ENCODE peak calls at places on chromosomes 16 and 17, in four cellular contexts. K is fibroblast of lung, L is mucosa of descending colon, V is GM06990. Z is an unnamed sample.

GRCh38 chr17:82875418-82875856 is 35.6 kb upstream of the ZNF750 start:
- DNase-seq in K (no peak), L (peak), V (no peak), Z (no peak)

GRCh38 chr16:30659507-30660423 is 1.5 kb downstream of the FBRS start:
- DNase-seq in K (peak), L (peak), V (peak), Z (peak)

GRCh38 chr16:6548507-6548906 is 784.1 kb upstream of the RBFOX1 start:
- DNase-seq in K (no peak), L (no peak), V (no peak), Z (no peak)

GRCh38 chr17:82713015-82713723 is 3.3 kb upstream of the FN3KRP start:
- DNase-seq in K (no peak), L (no peak), V (no peak), Z (no peak)

GRCh38 chr17:79276824-79277223 is 202.2 kb downstream of the ENGASE start:
- DNase-seq in K (no peak), L (no peak), V (no peak), Z (no peak)

GRCh38 chr16:11152677-11153321 is 103.2 kb downstream of the SOCS1 start:
- DNase-seq in K (no peak), L (no peak), V (no peak), Z (no peak)

GRCh38 chr17:72865954-72866353 is 226.5 kb downstream of the SLC39A11 start:
- DNase-seq in K (no peak), L (no peak), V (no peak), Z (no peak)

GRCh38 chr17:72462396-72462795 is 341.6 kb downstream of the SOX9 start:
- DNase-seq in K (no peak), L (no peak), V (no peak), Z (no peak)

GRCh38 chr17:7912927-7913524 is 3.1 kb downstream of the RNF227 start:
- DNase-seq in K (peak), L (no peak), V (no peak), Z (peak)

GRCh38 chr17:29622337-29623282 is at the start of gene CORO6:
- DNase-seq in K (peak), L (peak), V (peak), Z (peak)

GRCh38 chr17:71237903-71238538 is 882.8 kb upstream of the SOX9 start:
- DNase-seq in K (peak), L (no peak), V (no peak), Z (peak)

GRCh38 chr16:75580-76501 is 2.2 kb upstream of the MPG start:
- DNase-seq in K (peak), L (peak), V (no peak), Z (peak)

GRCh38 chr16:26645629-26646028 is 421.1 kb upstream of the C16orf82 start:
- DNase-seq in K (no peak), L (no peak), V (no peak), Z (no peak)

GRCh38 chr17:72976971-72977767 is 115.3 kb downstream of the SLC39A11 start:
- DNase-seq in K (peak), L (no peak), V (no peak), Z (peak)

GRCh38 chr16:70689970-70690905 is 4.4 kb upstream of the MTSS2 start:
- DNase-seq in K (peak), L (peak), V (no peak), Z (no peak)

GRCh38 chr16:67437513-67437912 is 6.6 kb downstream of the HSD11B2 start:
- DNase-seq in K (no peak), L (no peak), V (no peak), Z (no peak)

GRCh38 chr16:87367556-87367955 is 16.0 kb downstream of the FBXO31 start:
- DNase-seq in K (no peak), L (peak), V (no peak), Z (no peak)

GRCh38 chr17:21286066-21286770 is 1.7 kb downstream of the MAP2K3 start:
- DNase-seq in K (peak), L (peak), V (no peak), Z (peak)

GRCh38 chr16:66578596-66579531 is at the start of gene CMTM2:
- DNase-seq in K (peak), L (no peak), V (no peak), Z (peak)

GRCh38 chr17:2013994-2014317 is 11.2 kb downstream of the RTN4RL1 start:
- DNase-seq in K (no peak), L (no peak), V (no peak), Z (no peak)

GRCh38 chr17:28570716-28571254 is 539 bp downstream of the PIGS start:
- DNase-seq in K (no peak), L (peak), V (peak), Z (peak)

GRCh38 chr17:34675143-34675542 is 95.8 kb downstream of the TMEM132E start:
- DNase-seq in K (no peak), L (no peak), V (no peak), Z (no peak)

GRCh38 chr17:64491034-64491860 is 5.6 kb downstream of the POLG2 start:
- DNase-seq in K (peak), L (no peak), V (no peak), Z (peak)

GRCh38 chr17:73936908-73937627 is 266.4 kb upstream of the RPL38 start:
- DNase-seq in K (no peak), L (no peak), V (no peak), Z (no peak)

GRCh38 chr16:10250137-10250850 is 68.1 kb upstream of the GRIN2A start:
- DNase-seq in K (no peak), L (no peak), V (no peak), Z (no peak)

GRCh38 chr17:80984749-80985148 is 6.9 kb upstream of the CHMP6 start:
- DNase-seq in K (peak), L (no peak), V (no peak), Z (peak)

GRCh38 chr17:42760652-42761581 is at the start of gene RAMP2:
- DNase-seq in K (no peak), L (peak), V (peak), Z (no peak)

GRCh38 chr16:62036101-62036806 is at the start of gene CDH8:
- DNase-seq in K (no peak), L (no peak), V (no peak), Z (no peak)

GRCh38 chr17:68383120-68383442 is 74.2 kb downstream of the WIPI1 start:
- DNase-seq in K (no peak), L (no peak), V (no peak), Z (no peak)

GRCh38 chr16:31874354-31875111 is 926 bp downstream of the ZNF267 start:
- DNase-seq in K (peak), L (no peak), V (peak), Z (peak)

GRCh38 chr16:66364117-66364958 is 2.2 kb upstream of the CDH5 start:
- DNase-seq in K (peak), L (peak), V (no peak), Z (peak)

GRCh38 chr17:7839199-7839889 is 5.3 kb downstream of the KDM6B start:
- DNase-seq in K (no peak), L (peak), V (no peak), Z (peak)

GRCh38 chr17:75828051-75828400 is 16.2 kb downstream of the UNC13D start:
- DNase-seq in K (no peak), L (no peak), V (no peak), Z (no peak)

GRCh38 chr17:42944211-42944610 is 20.0 kb downstream of the AARSD1 start:
- DNase-seq in K (peak), L (no peak), V (no peak), Z (peak)

GRCh38 chr16:51636913-51637743 is 486.1 kb upstream of the SALL1 start:
- DNase-seq in K (no peak), L (no peak), V (no peak), Z (no peak)

GRCh38 chr17:79508291-79508716 is 102.5 kb downstream of the RBFOX3 start:
- DNase-seq in K (no peak), L (no peak), V (no peak), Z (no peak)

GRCh38 chr17:44216173-44216572 is 3.3 kb downstream of the UBTF start:
- DNase-seq in K (no peak), L (no peak), V (no peak), Z (no peak)
- H3K4me3 ChIP-seq in K (no peak), L (no peak), V (peak), Z (no peak)

DNA sequence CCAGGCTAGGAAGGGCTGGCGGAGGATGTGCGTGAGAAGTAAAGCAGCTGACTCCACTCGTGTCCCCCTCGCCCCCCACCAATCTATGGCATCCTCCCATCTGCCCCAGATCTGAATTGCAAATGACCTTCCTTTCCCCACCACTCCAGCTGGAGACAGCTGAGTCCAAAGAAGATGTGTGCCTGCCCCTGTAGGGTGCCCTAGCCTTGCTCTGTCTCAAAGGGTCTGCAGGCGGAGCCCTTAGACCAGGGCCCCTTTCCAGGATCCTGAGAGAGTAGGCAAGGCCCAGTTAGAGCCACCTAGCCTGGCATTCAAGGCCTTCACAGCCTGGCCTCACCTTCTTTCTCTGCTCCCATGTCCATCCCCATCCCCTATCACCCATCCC is 66.7 kb upstream of the LHX1 start:
- DNase-seq in K (no peak), L (no peak), V (no peak), Z (no peak)
- TF ChIP-seq CTCF in K (no peak), L (no peak), V (no peak), Z (no peak)

GRCh38 chr16:89765292-89765810 is 44.0 kb downstream of the ZNF276 start:
- DNase-seq in K (no peak), L (no peak), V (no peak), Z (no peak)
- H3K4me3 ChIP-seq in K (no peak), L (no peak), V (no peak), Z (no peak)

GRCh38 chr16:29320274-29320999 is 86.1 kb downstream of the NPIPB11 start:
- DNase-seq in K (no peak), L (no peak), V (no peak), Z (no peak)
- TF ChIP-seq CTCF in K (no peak), L (no peak), V (no peak), Z (no peak)

GRCh38 chr17:55237826-55238196 is 26.9 kb upstream of the HLF start:
- DNase-seq in K (peak), L (no peak), V (no peak), Z (no peak)

GRCh38 chr17:55241097-55241496 is 23.7 kb upstream of the HLF start:
- DNase-seq in K (no peak), L (no peak), V (no peak), Z (no peak)

GRCh38 chr17:55237268-55237667 is 27.5 kb upstream of the HLF start:
- DNase-seq in K (no peak), L (no peak), V (no peak), Z (no peak)

GRCh38 chr17:55238197-55238930 is 26.4 kb upstream of the HLF start:
- DNase-seq in K (peak), L (peak), V (peak), Z (peak)

GRCh38 chr17:55238931-55239297 is 25.8 kb upstream of the HLF start:
- DNase-seq in K (no peak), L (no peak), V (no peak), Z (no peak)
- H3K4me3 ChIP-seq in K (peak), L (no peak), V (peak), Z (peak)

GRCh38 chr16:53913920-53914319 is 210.0 kb downstream of the FTO start:
- DNase-seq in K (no peak), L (no peak), V (no peak), Z (no peak)

GRCh38 chr16:53913082-53913870 is 209.3 kb downstream of the FTO start:
- DNase-seq in K (peak), L (no peak), V (no peak), Z (peak)

GRCh38 chr16:53910990-53911389 is 207.0 kb downstream of the FTO start:
- DNase-seq in K (no peak), L (no peak), V (no peak), Z (no peak)

GRCh38 chr16:53912155-53912554 is 208.2 kb downstream of the FTO start:
- DNase-seq in K (no peak), L (no peak), V (no peak), Z (no peak)

DNA sequence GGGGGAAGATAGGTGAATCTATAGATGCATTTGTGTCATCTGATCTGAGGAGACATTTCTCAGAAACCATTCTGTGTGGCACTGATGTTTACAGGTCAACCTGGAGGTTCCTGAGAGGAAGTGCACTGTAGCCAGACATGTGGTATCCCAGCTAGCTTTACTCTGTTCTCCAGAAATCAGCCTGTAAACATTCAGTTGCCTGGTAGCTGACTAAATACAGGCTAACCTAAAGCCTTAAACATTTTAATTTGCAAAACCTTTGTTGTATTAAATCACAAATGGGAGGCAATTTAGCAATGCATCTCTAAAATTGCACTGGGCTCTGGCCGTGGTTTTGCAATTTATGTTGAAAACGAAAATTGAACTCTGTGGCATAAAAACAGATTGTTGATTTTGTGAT is 207.6 kb downstream of the FTO start:
- DNase-seq in K (peak), L (no peak), V (no peak), Z (peak)
- TF ChIP-seq CTCF in K (no peak), L (no peak), V (no peak), Z (peak)

DNA sequence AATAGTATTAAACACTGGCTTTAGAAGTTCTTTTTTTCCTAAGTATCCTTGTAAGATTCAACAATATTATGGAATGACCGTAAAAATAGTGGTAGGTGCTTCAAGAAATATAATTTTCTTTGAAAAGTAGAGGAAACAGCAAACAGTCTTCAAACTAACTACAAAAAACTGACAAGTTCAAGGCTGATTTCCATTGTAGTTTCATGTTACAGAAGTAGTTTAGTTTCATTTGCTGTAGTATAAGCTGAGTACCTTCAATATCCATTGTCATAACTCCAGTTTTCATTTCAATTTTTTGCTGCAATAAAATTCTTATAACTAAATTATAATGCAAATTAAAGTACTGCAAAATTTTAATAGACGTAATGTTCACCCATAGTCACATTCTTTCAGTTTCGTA is 19.3 kb downstream of the PHKB start:
- DNase-seq in K (no peak), L (no peak), V (no peak), Z (no peak)
- H3K4me3 ChIP-seq in K (no peak), L (no peak), V (no peak), Z (no peak)

DNA sequence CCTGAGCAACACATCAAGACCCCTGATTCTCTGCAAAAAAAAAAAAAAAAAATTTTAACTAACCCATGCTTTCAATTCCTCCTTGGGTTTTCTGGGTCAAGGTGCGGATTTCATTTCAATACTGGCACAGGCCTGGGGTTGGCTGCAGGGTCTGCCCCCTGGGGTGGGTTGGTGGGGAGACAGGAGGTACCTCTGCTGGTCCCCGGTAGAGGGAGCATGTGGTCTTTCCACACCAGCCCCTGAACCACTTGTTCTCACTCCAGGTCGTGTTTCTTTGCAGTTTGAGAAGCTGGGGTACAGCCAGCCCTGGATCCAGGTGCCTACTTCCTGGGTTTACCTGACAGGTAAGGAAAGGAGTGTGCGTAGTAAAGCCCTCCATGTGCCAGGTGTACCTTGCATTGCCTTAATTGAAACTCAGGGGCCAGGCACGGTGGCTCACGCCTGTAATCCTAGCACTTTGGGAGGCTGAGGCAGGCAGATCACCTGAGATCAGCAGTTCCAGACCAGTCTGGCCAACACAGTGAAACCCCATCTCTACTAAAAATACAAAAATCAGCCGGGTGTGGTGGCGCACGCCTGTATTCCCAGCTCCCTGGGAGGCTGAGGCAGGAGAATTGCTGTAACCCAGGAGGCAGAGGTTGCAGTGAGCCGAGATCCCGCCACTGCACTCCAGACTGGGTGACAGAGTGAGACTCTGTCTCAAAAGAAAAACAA is 21.8 kb downstream of the SDR42E2 start:
- DNase-seq in K (no peak), L (no peak), V (no peak), Z (no peak)
- TF ChIP-seq CTCF in K (no peak), L (no peak), V (peak), Z (peak)

GRCh38 chr17:38874505-38875419 is 4.9 kb downstream of the LASP1 start:
- DNase-seq in K (peak), L (no peak), V (no peak), Z (no peak)

GRCh38 chr17:38872671-38873385 is 3.0 kb downstream of the LASP1 start:
- DNase-seq in K (no peak), L (no peak), V (no peak), Z (no peak)

GRCh38 chr17:38873646-38874380 is 4.0 kb downstream of the LASP1 start:
- DNase-seq in K (no peak), L (no peak), V (no peak), Z (no peak)

GRCh38 chr17:38877130-38877851 is 7.4 kb downstream of the LASP1 start:
- DNase-seq in K (no peak), L (peak), V (no peak), Z (no peak)

DNA sequence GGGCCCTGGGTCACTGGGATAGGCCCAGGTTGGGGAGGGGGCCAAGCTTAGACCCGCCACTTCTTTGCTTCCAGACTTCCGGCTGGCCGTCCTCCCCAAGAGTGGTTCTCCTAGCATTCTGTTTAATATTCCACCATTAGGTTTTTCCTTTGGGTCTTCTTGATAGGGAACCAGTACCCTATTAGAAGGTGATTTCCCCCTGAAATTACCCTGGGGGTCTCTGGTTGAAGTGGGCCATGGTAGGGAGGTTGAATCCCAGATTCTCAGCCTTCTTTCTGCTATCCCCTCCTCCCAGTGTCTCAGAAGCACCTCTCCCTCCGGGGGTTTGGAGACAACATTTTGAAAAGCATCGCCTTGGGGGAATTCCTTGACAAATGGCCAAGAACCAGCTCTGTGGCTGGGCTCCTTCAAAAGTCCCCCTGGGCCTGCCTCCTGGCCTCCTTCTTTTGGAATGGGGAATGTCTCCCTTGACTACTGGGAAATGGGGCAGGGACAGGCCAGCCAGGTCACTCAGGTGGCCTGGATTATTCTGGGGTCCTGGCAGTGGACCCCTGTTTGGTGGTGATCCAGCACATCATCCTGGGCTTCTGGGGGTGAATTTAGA is 5.7 kb downstream of the LASP1 start:
- DNase-seq in K (no peak), L (peak), V (no peak), Z (no peak)
- H3K4me3 ChIP-seq in K (peak), L (no peak), V (no peak), Z (no peak)

Z was measured in cardiac fibroblast.